ENCODE peak calls at places on chromosomes 2 and 18, in ten cellular contexts. V, M, T, Y, Z, O, C, B, N and J are unnamed samples.

GRCh38 chr2:170371231-170371630 is 193.3 kb downstream of the MYO3B start:
- DNase-seq in C (no peak), Y (no peak), B (no peak), M (no peak), T (no peak), Z (peak), V (no peak), N (no peak), O (no peak), J (no peak)

GRCh38 chr2:149037851-149038250 is 648 bp upstream of the LYPD6B start:
- DNase-seq in Y (peak), B (no peak), V (no peak), Z (no peak), C (peak), M (no peak), O (no peak), N (no peak), T (no peak), J (no peak)

GRCh38 chr2:239216614-239217273 is 184.1 kb downstream of the HDAC4 start:
- DNase-seq in M (no peak), Y (no peak), Z (no peak), C (no peak), N (peak), B (no peak), O (no peak), T (no peak), V (no peak), J (peak)

GRCh38 chr2:183284606-183285005 is 160.4 kb downstream of the NUP35 start:
- DNase-seq in V (no peak), N (no peak), T (no peak), O (no peak), Z (no peak), B (no peak), M (no peak), C (no peak), Y (no peak), J (no peak)

GRCh38 chr2:88543541-88544057 is 83.7 kb downstream of the EIF2AK3 start:
- DNase-seq in O (no peak), N (no peak), M (no peak), V (no peak), T (no peak), C (no peak), Z (no peak), B (no peak), Y (no peak), J (no peak)

GRCh38 chr2:180334514-180334913 is 327.4 kb upstream of the CWC22 start:
- DNase-seq in C (no peak), M (no peak), N (no peak), T (no peak), V (no peak), Z (no peak), Y (no peak), O (no peak), B (no peak), J (no peak)

GRCh38 chr2:68237404-68237803 is 14.9 kb downstream of the PPP3R1 start:
- DNase-seq in B (no peak), V (no peak), M (no peak), Y (no peak), Z (no peak), T (no peak), N (no peak), C (no peak), O (no peak), J (no peak)

GRCh38 chr2:27075219-27075871 is 3.1 kb upstream of the EMILIN1 start:
- DNase-seq in B (no peak), N (peak), Y (no peak), Z (no peak), M (no peak), T (no peak), V (no peak), O (no peak), C (no peak), J (no peak)

GRCh38 chr2:240226672-240227537 is 86.4 kb upstream of the OTOS start:
- DNase-seq in B (no peak), Z (no peak), T (no peak), C (no peak), N (no peak), Y (no peak), M (no peak), V (no peak), O (no peak), J (peak)

GRCh38 chr2:162085090-162085891 is 11.3 kb upstream of the DPP4 start:
- DNase-seq in C (no peak), Z (no peak), O (no peak), Y (peak), T (no peak), M (peak), V (no peak), B (no peak), N (no peak), J (no peak)

GRCh38 chr2:128379021-128380005 is 60.6 kb upstream of the HS6ST1 start:
- DNase-seq in B (peak), V (no peak), Z (peak), Y (peak), N (no peak), M (no peak), C (no peak), T (no peak), O (no peak), J (peak)

GRCh38 chr18:59744271-59744721 is 47.1 kb upstream of the CCBE1 start:
- DNase-seq in Z (no peak), O (no peak), T (no peak), B (no peak), V (no peak), C (no peak), Y (no peak), N (no peak), M (peak), J (no peak)

GRCh38 chr2:88423733-88424132 is 28.8 kb downstream of the FOXI3 start:
- DNase-seq in T (no peak), Y (no peak), N (no peak), B (no peak), O (no peak), Z (no peak), M (no peak), C (no peak), V (no peak), J (no peak)

GRCh38 chr2:227642691-227643090 is 23.9 kb upstream of the SCYGR5 start:
- DNase-seq in C (no peak), V (no peak), N (no peak), M (no peak), Y (no peak), O (no peak), T (no peak), B (no peak), Z (peak), J (no peak)

GRCh38 chr2:71064110-71064611 is 4.3 kb upstream of the NAGK start:
- DNase-seq in Y (no peak), M (no peak), C (no peak), B (no peak), T (no peak), O (no peak), V (no peak), Z (no peak), N (no peak), J (no peak)

GRCh38 chr2:101152195-101153076 is 1.3 kb upstream of the TBC1D8 start:
- DNase-seq in M (peak), B (peak), O (peak), V (no peak), Y (peak), C (no peak), T (no peak), Z (peak), N (peak), J (peak)

GRCh38 chr2:114769991-114770390 is 327.6 kb downstream of the DPP10 start:
- DNase-seq in B (no peak), V (no peak), T (no peak), M (no peak), Z (no peak), N (no peak), Y (no peak), C (no peak), O (no peak), J (no peak)

GRCh38 chr2:39468574-39469331 is 31.7 kb upstream of the MAP4K3 start:
- DNase-seq in T (no peak), O (no peak), M (no peak), Y (no peak), N (no peak), V (no peak), B (no peak), C (no peak), Z (peak), J (no peak)

GRCh38 chr18:55665506-55665905 is 77.5 kb upstream of the TCF4 start:
- DNase-seq in B (no peak), Y (no peak), C (no peak), Z (no peak), O (no peak), N (no peak), M (no peak), T (no peak), V (no peak), J (no peak)

GRCh38 chr2:37377187-37377532 is 32.7 kb downstream of the QPCT start:
- DNase-seq in V (no peak), C (no peak), B (no peak), N (peak), T (no peak), Z (no peak), O (no peak), M (no peak), Y (peak), J (no peak)

GRCh38 chr2:74833418-74834233 is at the start of gene HK2:
- DNase-seq in O (peak), M (peak), V (peak), Z (peak), Y (peak), C (peak), T (peak), N (peak), B (peak), J (peak)

GRCh38 chr2:206211657-206212255 is 52.1 kb downstream of the EEF1B2 start:
- DNase-seq in C (peak), Y (no peak), M (peak), V (no peak), Z (peak), N (no peak), O (no peak), B (no peak), T (no peak), J (no peak)

GRCh38 chr2:60483400-60483799 is 70.1 kb downstream of the BCL11A start:
- DNase-seq in O (no peak), Y (no peak), M (no peak), T (no peak), V (no peak), N (no peak), Z (no peak), C (no peak), B (no peak), J (no peak)

GRCh38 chr2:70999362-70999761 is 4.7 kb upstream of the TEX261 start:
- DNase-seq in T (no peak), O (no peak), M (no peak), Y (no peak), Z (no peak), B (no peak), V (no peak), C (no peak), N (no peak), J (peak)

GRCh38 chr2:19319698-19320097 is 38.7 kb downstream of the OSR1 start:
- DNase-seq in Z (no peak), Y (no peak), N (no peak), M (no peak), O (no peak), B (no peak), T (no peak), C (no peak), V (no peak), J (no peak)

GRCh38 chr2:50098242-50098641 is 933.7 kb downstream of the NRXN1 start:
- DNase-seq in V (no peak), C (no peak), O (no peak), T (no peak), M (no peak), B (no peak), N (no peak), Z (no peak), Y (peak), J (no peak)

GRCh38 chr2:196112408-196113039 is 43.9 kb upstream of the DNAH7 start:
- DNase-seq in V (no peak), C (peak), N (no peak), B (no peak), Z (peak), Y (no peak), O (no peak), M (peak), T (no peak), J (no peak)

GRCh38 chr2:58852905-58853304 is 611.8 kb upstream of the FANCL start:
- DNase-seq in M (no peak), B (no peak), N (no peak), V (no peak), Y (no peak), T (no peak), C (no peak), O (no peak), Z (no peak), J (no peak)

GRCh38 chr18:35949090-35949489 is 23.4 kb upstream of the RMP24 start:
- DNase-seq in C (no peak), B (no peak), Z (no peak), N (no peak), M (no peak), Y (no peak), T (no peak), V (no peak), O (no peak), J (no peak)

GRCh38 chr2:7671312-7671711 is 754.1 kb downstream of the RNF144A start:
- DNase-seq in Y (no peak), O (no peak), M (no peak), C (no peak), Z (no peak), T (no peak), V (no peak), B (no peak), N (peak), J (peak)

GRCh38 chr2:50786345-50786744 is 245.6 kb downstream of the NRXN1 start:
- DNase-seq in N (no peak), O (no peak), Y (no peak), B (no peak), T (no peak), V (no peak), C (no peak), M (peak), Z (peak), J (no peak)

GRCh38 chr18:11883153-11883552 is 25.0 kb downstream of the MPPE1 start:
- DNase-seq in V (no peak), M (no peak), Z (no peak), C (no peak), O (no peak), N (no peak), Y (no peak), B (no peak), T (no peak), J (no peak)